ENCODE peak calls at places on chromosomes 13 and 19, in ten cellular contexts. One of them, this sample, is unnamed.

GRCh38 chr13:32555613-32556012 is 17.0 kb upstream of the N4BP2L2 start:
- DNase-seq in iris pigment epithelial cell: no peak
- DNase-seq in stimulated activated naive CD4-positive, alpha-beta T cell treated with Interleukin-2 at 50 U/mL for 16 hours: no peak
- DNase-seq in HEK293T: no peak
- DNase-seq in choroid plexus epithelial cell: no peak
- DNase-seq in CD4-positive, CD25-positive, alpha-beta regulatory T cell: no peak
- DNase-seq in BE2C: no peak
- DNase-seq in small intestine: no peak
- DNase-seq in caudate nucleus: no peak
- DNase-seq in stimulated activated CD4-positive, alpha-beta T cell treated with anti-CD3 and anti-CD28 coated beads, Interleukin-1b, Interleukin-23, amount 100 ng/mL, for 24 hours: no peak
- DNase-seq in this sample: no peak

GRCh38 chr19:2699413-2700142 is 2.9 kb downstream of the GNG7 start:
- DNase-seq in BE2C: no peak
- DNase-seq in stimulated activated CD4-positive, alpha-beta T cell treated with anti-CD3 and anti-CD28 coated beads, Interleukin-1b, Interleukin-23, amount 100 ng/mL, for 24 hours: no peak
- DNase-seq in CD4-positive, CD25-positive, alpha-beta regulatory T cell: no peak
- DNase-seq in small intestine: no peak
- DNase-seq in choroid plexus epithelial cell: no peak
- DNase-seq in iris pigment epithelial cell: no peak
- DNase-seq in caudate nucleus: no peak
- DNase-seq in stimulated activated naive CD4-positive, alpha-beta T cell treated with Interleukin-2 at 50 U/mL for 16 hours: no peak
- DNase-seq in HEK293T: no peak
- DNase-seq in this sample: no peak

GRCh38 chr13:51349016-51349415 is 9.5 kb downstream of the SERPINE3 start:
- DNase-seq in CD4-positive, CD25-positive, alpha-beta regulatory T cell: no peak
- DNase-seq in small intestine: no peak
- DNase-seq in stimulated activated CD4-positive, alpha-beta T cell treated with anti-CD3 and anti-CD28 coated beads, Interleukin-1b, Interleukin-23, amount 100 ng/mL, for 24 hours: no peak
- DNase-seq in caudate nucleus: no peak
- DNase-seq in iris pigment epithelial cell: no peak
- DNase-seq in choroid plexus epithelial cell: no peak
- DNase-seq in stimulated activated naive CD4-positive, alpha-beta T cell treated with Interleukin-2 at 50 U/mL for 16 hours: no peak
- DNase-seq in HEK293T: no peak
- DNase-seq in BE2C: no peak
- DNase-seq in this sample: no peak

GRCh38 chr19:20235156-20235555 is 68.1 kb downstream of the ZNF486 start:
- DNase-seq in caudate nucleus: no peak
- DNase-seq in small intestine: no peak
- DNase-seq in stimulated activated naive CD4-positive, alpha-beta T cell treated with Interleukin-2 at 50 U/mL for 16 hours: no peak
- DNase-seq in choroid plexus epithelial cell: no peak
- DNase-seq in iris pigment epithelial cell: no peak
- DNase-seq in HEK293T: no peak
- DNase-seq in stimulated activated CD4-positive, alpha-beta T cell treated with anti-CD3 and anti-CD28 coated beads, Interleukin-1b, Interleukin-23, amount 100 ng/mL, for 24 hours: no peak
- DNase-seq in CD4-positive, CD25-positive, alpha-beta regulatory T cell: no peak
- DNase-seq in BE2C: no peak
- DNase-seq in this sample: no peak

GRCh38 chr13:32645854-32646253 is 59.6 kb downstream of the PDS5B start:
- DNase-seq in stimulated activated CD4-positive, alpha-beta T cell treated with anti-CD3 and anti-CD28 coated beads, Interleukin-1b, Interleukin-23, amount 100 ng/mL, for 24 hours: no peak
- DNase-seq in iris pigment epithelial cell: no peak
- DNase-seq in HEK293T: no peak
- DNase-seq in caudate nucleus: no peak
- DNase-seq in CD4-positive, CD25-positive, alpha-beta regulatory T cell: peak; percentile 28
- DNase-seq in choroid plexus epithelial cell: no peak
- DNase-seq in stimulated activated naive CD4-positive, alpha-beta T cell treated with Interleukin-2 at 50 U/mL for 16 hours: peak; percentile 25
- DNase-seq in small intestine: no peak
- DNase-seq in BE2C: no peak
- DNase-seq in this sample: no peak

GRCh38 chr13:51801631-51802099 is 2.3 kb downstream of the DHRS12 start:
- DNase-seq in small intestine: peak; percentile 95
- DNase-seq in choroid plexus epithelial cell: no peak
- DNase-seq in stimulated activated naive CD4-positive, alpha-beta T cell treated with Interleukin-2 at 50 U/mL for 16 hours: no peak
- DNase-seq in iris pigment epithelial cell: no peak
- DNase-seq in caudate nucleus: peak; percentile 44
- DNase-seq in CD4-positive, CD25-positive, alpha-beta regulatory T cell: no peak
- DNase-seq in BE2C: no peak
- DNase-seq in stimulated activated CD4-positive, alpha-beta T cell treated with anti-CD3 and anti-CD28 coated beads, Interleukin-1b, Interleukin-23, amount 100 ng/mL, for 24 hours: no peak
- DNase-seq in HEK293T: no peak
- DNase-seq in this sample: no peak

GRCh38 chr13:34620073-34620858 is 321.8 kb upstream of the NBEA start:
- DNase-seq in CD4-positive, CD25-positive, alpha-beta regulatory T cell: no peak
- DNase-seq in BE2C: peak; percentile 27
- DNase-seq in iris pigment epithelial cell: no peak
- DNase-seq in choroid plexus epithelial cell: no peak
- DNase-seq in stimulated activated CD4-positive, alpha-beta T cell treated with anti-CD3 and anti-CD28 coated beads, Interleukin-1b, Interleukin-23, amount 100 ng/mL, for 24 hours: no peak
- DNase-seq in HEK293T: no peak
- DNase-seq in small intestine: no peak
- DNase-seq in caudate nucleus: no peak
- DNase-seq in stimulated activated naive CD4-positive, alpha-beta T cell treated with Interleukin-2 at 50 U/mL for 16 hours: no peak
- DNase-seq in this sample: peak; percentile 33

GRCh38 chr19:30076101-30076551 is 134.1 kb downstream of the URI1 start:
- DNase-seq in HEK293T: no peak
- DNase-seq in stimulated activated CD4-positive, alpha-beta T cell treated with anti-CD3 and anti-CD28 coated beads, Interleukin-1b, Interleukin-23, amount 100 ng/mL, for 24 hours: no peak
- DNase-seq in stimulated activated naive CD4-positive, alpha-beta T cell treated with Interleukin-2 at 50 U/mL for 16 hours: no peak
- DNase-seq in caudate nucleus: no peak
- DNase-seq in CD4-positive, CD25-positive, alpha-beta regulatory T cell: no peak
- DNase-seq in BE2C: no peak
- DNase-seq in iris pigment epithelial cell: no peak
- DNase-seq in choroid plexus epithelial cell: no peak
- DNase-seq in small intestine: no peak
- DNase-seq in this sample: no peak

GRCh38 chr19:30559446-30559845 is 187.3 kb downstream of the ZNF536 start:
- DNase-seq in stimulated activated naive CD4-positive, alpha-beta T cell treated with Interleukin-2 at 50 U/mL for 16 hours: no peak
- DNase-seq in CD4-positive, CD25-positive, alpha-beta regulatory T cell: no peak
- DNase-seq in small intestine: no peak
- DNase-seq in stimulated activated CD4-positive, alpha-beta T cell treated with anti-CD3 and anti-CD28 coated beads, Interleukin-1b, Interleukin-23, amount 100 ng/mL, for 24 hours: no peak
- DNase-seq in choroid plexus epithelial cell: no peak
- DNase-seq in BE2C: no peak
- DNase-seq in caudate nucleus: no peak
- DNase-seq in HEK293T: no peak
- DNase-seq in iris pigment epithelial cell: no peak
- DNase-seq in this sample: no peak

GRCh38 chr13:38888309-38888708 is 102.3 kb downstream of the STOML3 start:
- DNase-seq in stimulated activated naive CD4-positive, alpha-beta T cell treated with Interleukin-2 at 50 U/mL for 16 hours: no peak
- DNase-seq in caudate nucleus: no peak
- DNase-seq in choroid plexus epithelial cell: peak; percentile 52
- DNase-seq in HEK293T: no peak
- DNase-seq in CD4-positive, CD25-positive, alpha-beta regulatory T cell: no peak
- DNase-seq in iris pigment epithelial cell: peak; percentile 46
- DNase-seq in BE2C: no peak
- DNase-seq in stimulated activated CD4-positive, alpha-beta T cell treated with anti-CD3 and anti-CD28 coated beads, Interleukin-1b, Interleukin-23, amount 100 ng/mL, for 24 hours: no peak
- DNase-seq in small intestine: no peak
- DNase-seq in this sample: no peak

GRCh38 chr19:49155830-49156346 is 692 bp upstream of the HRC start:
- DNase-seq in iris pigment epithelial cell: no peak
- DNase-seq in BE2C: no peak
- DNase-seq in HEK293T: no peak
- DNase-seq in choroid plexus epithelial cell: no peak
- DNase-seq in stimulated activated naive CD4-positive, alpha-beta T cell treated with Interleukin-2 at 50 U/mL for 16 hours: no peak
- DNase-seq in CD4-positive, CD25-positive, alpha-beta regulatory T cell: no peak
- DNase-seq in small intestine: no peak
- DNase-seq in caudate nucleus: no peak
- DNase-seq in stimulated activated CD4-positive, alpha-beta T cell treated with anti-CD3 and anti-CD28 coated beads, Interleukin-1b, Interleukin-23, amount 100 ng/mL, for 24 hours: no peak
- DNase-seq in this sample: no peak

GRCh38 chr19:12837225-12837624 is 1.1 kb upstream of the MAST1 start:
- DNase-seq in stimulated activated CD4-positive, alpha-beta T cell treated with anti-CD3 and anti-CD28 coated beads, Interleukin-1b, Interleukin-23, amount 100 ng/mL, for 24 hours: no peak
- DNase-seq in small intestine: no peak
- DNase-seq in HEK293T: no peak
- DNase-seq in BE2C: no peak
- DNase-seq in CD4-positive, CD25-positive, alpha-beta regulatory T cell: no peak
- DNase-seq in choroid plexus epithelial cell: no peak
- DNase-seq in caudate nucleus: no peak
- DNase-seq in stimulated activated naive CD4-positive, alpha-beta T cell treated with Interleukin-2 at 50 U/mL for 16 hours: no peak
- DNase-seq in iris pigment epithelial cell: no peak
- DNase-seq in this sample: no peak

GRCh38 chr19:38734426-38735256 is 9.6 kb downstream of the CAPN12 start:
- DNase-seq in small intestine: peak; percentile 54
- DNase-seq in choroid plexus epithelial cell: peak; percentile 48
- DNase-seq in iris pigment epithelial cell: no peak
- DNase-seq in stimulated activated CD4-positive, alpha-beta T cell treated with anti-CD3 and anti-CD28 coated beads, Interleukin-1b, Interleukin-23, amount 100 ng/mL, for 24 hours: no peak
- DNase-seq in BE2C: no peak
- DNase-seq in HEK293T: no peak
- DNase-seq in stimulated activated naive CD4-positive, alpha-beta T cell treated with Interleukin-2 at 50 U/mL for 16 hours: peak; percentile 13
- DNase-seq in CD4-positive, CD25-positive, alpha-beta regulatory T cell: peak; percentile 79
- DNase-seq in caudate nucleus: no peak
- DNase-seq in this sample: no peak

GRCh38 chr13:22428188-22428828 is 752.5 kb upstream of the SGCG start:
- DNase-seq in iris pigment epithelial cell: no peak
- DNase-seq in small intestine: peak; percentile 1
- DNase-seq in stimulated activated CD4-positive, alpha-beta T cell treated with anti-CD3 and anti-CD28 coated beads, Interleukin-1b, Interleukin-23, amount 100 ng/mL, for 24 hours: no peak
- DNase-seq in HEK293T: no peak
- DNase-seq in caudate nucleus: no peak
- DNase-seq in stimulated activated naive CD4-positive, alpha-beta T cell treated with Interleukin-2 at 50 U/mL for 16 hours: no peak
- DNase-seq in BE2C: no peak
- DNase-seq in CD4-positive, CD25-positive, alpha-beta regulatory T cell: no peak
- DNase-seq in choroid plexus epithelial cell: no peak
- DNase-seq in this sample: no peak

GRCh38 chr13:29861694-29862110 is 11.3 kb upstream of the UBL3 start:
- DNase-seq in BE2C: no peak
- DNase-seq in caudate nucleus: no peak
- DNase-seq in CD4-positive, CD25-positive, alpha-beta regulatory T cell: no peak
- DNase-seq in stimulated activated naive CD4-positive, alpha-beta T cell treated with Interleukin-2 at 50 U/mL for 16 hours: no peak
- DNase-seq in small intestine: no peak
- DNase-seq in iris pigment epithelial cell: peak; percentile 80
- DNase-seq in choroid plexus epithelial cell: no peak
- DNase-seq in stimulated activated CD4-positive, alpha-beta T cell treated with anti-CD3 and anti-CD28 coated beads, Interleukin-1b, Interleukin-23, amount 100 ng/mL, for 24 hours: no peak
- DNase-seq in HEK293T: no peak
- DNase-seq in this sample: no peak

GRCh38 chr13:96431044-96431581 is 341.2 kb downstream of the HS6ST3 start:
- DNase-seq in HEK293T: peak; percentile 6
- DNase-seq in CD4-positive, CD25-positive, alpha-beta regulatory T cell: no peak
- DNase-seq in small intestine: no peak
- DNase-seq in stimulated activated CD4-positive, alpha-beta T cell treated with anti-CD3 and anti-CD28 coated beads, Interleukin-1b, Interleukin-23, amount 100 ng/mL, for 24 hours: no peak
- DNase-seq in BE2C: no peak
- DNase-seq in stimulated activated naive CD4-positive, alpha-beta T cell treated with Interleukin-2 at 50 U/mL for 16 hours: no peak
- DNase-seq in caudate nucleus: no peak
- DNase-seq in choroid plexus epithelial cell: no peak
- DNase-seq in iris pigment epithelial cell: no peak
- DNase-seq in this sample: no peak

GRCh38 chr19:58396691-58397532 is 1.5 kb downstream of the RNF225 start:
- DNase-seq in CD4-positive, CD25-positive, alpha-beta regulatory T cell: no peak
- DNase-seq in HEK293T: no peak
- DNase-seq in small intestine: no peak
- DNase-seq in BE2C: no peak
- DNase-seq in choroid plexus epithelial cell: no peak
- DNase-seq in iris pigment epithelial cell: no peak
- DNase-seq in stimulated activated CD4-positive, alpha-beta T cell treated with anti-CD3 and anti-CD28 coated beads, Interleukin-1b, Interleukin-23, amount 100 ng/mL, for 24 hours: no peak
- DNase-seq in caudate nucleus: no peak
- DNase-seq in stimulated activated naive CD4-positive, alpha-beta T cell treated with Interleukin-2 at 50 U/mL for 16 hours: no peak
- DNase-seq in this sample: no peak

GRCh38 chr13:37023871-37024270 is 23.3 kb downstream of the EXOSC8 start:
- DNase-seq in iris pigment epithelial cell: peak; percentile 88
- DNase-seq in choroid plexus epithelial cell: peak; percentile 64
- DNase-seq in CD4-positive, CD25-positive, alpha-beta regulatory T cell: no peak
- DNase-seq in BE2C: no peak
- DNase-seq in stimulated activated naive CD4-positive, alpha-beta T cell treated with Interleukin-2 at 50 U/mL for 16 hours: no peak
- DNase-seq in HEK293T: no peak
- DNase-seq in stimulated activated CD4-positive, alpha-beta T cell treated with anti-CD3 and anti-CD28 coated beads, Interleukin-1b, Interleukin-23, amount 100 ng/mL, for 24 hours: no peak
- DNase-seq in small intestine: no peak
- DNase-seq in caudate nucleus: no peak
- DNase-seq in this sample: no peak

GRCh38 chr19:10000171-10000826 is 10.0 kb downstream of the COL5A3 start:
- DNase-seq in iris pigment epithelial cell: peak; percentile 37
- DNase-seq in caudate nucleus: peak; percentile 19
- DNase-seq in HEK293T: peak; percentile 88
- DNase-seq in CD4-positive, CD25-positive, alpha-beta regulatory T cell: peak; percentile 65
- DNase-seq in stimulated activated naive CD4-positive, alpha-beta T cell treated with Interleukin-2 at 50 U/mL for 16 hours: peak; percentile 61
- DNase-seq in choroid plexus epithelial cell: peak; percentile 73
- DNase-seq in stimulated activated CD4-positive, alpha-beta T cell treated with anti-CD3 and anti-CD28 coated beads, Interleukin-1b, Interleukin-23, amount 100 ng/mL, for 24 hours: peak; percentile 55
- DNase-seq in BE2C: peak; percentile 80
- DNase-seq in small intestine: peak; percentile 48
- DNase-seq in this sample: peak; percentile 88

GRCh38 chr19:58279042-58279924 is 528 bp downstream of the ZNF8 start:
- DNase-seq in small intestine: peak; percentile 75
- DNase-seq in caudate nucleus: peak; percentile 67
- DNase-seq in CD4-positive, CD25-positive, alpha-beta regulatory T cell: peak; percentile 32
- DNase-seq in BE2C: peak; percentile 97
- DNase-seq in stimulated activated CD4-positive, alpha-beta T cell treated with anti-CD3 and anti-CD28 coated beads, Interleukin-1b, Interleukin-23, amount 100 ng/mL, for 24 hours: peak; percentile 13
- DNase-seq in choroid plexus epithelial cell: peak; percentile 80
- DNase-seq in iris pigment epithelial cell: peak; percentile 75
- DNase-seq in HEK293T: peak; percentile 66
- DNase-seq in stimulated activated naive CD4-positive, alpha-beta T cell treated with Interleukin-2 at 50 U/mL for 16 hours: peak; percentile 30
- DNase-seq in this sample: peak; percentile 82

GRCh38 chr13:62168891-62169290 is 753.2 kb upstream of the PCDH20 start:
- DNase-seq in HEK293T: no peak
- DNase-seq in small intestine: no peak
- DNase-seq in BE2C: no peak
- DNase-seq in caudate nucleus: no peak
- DNase-seq in stimulated activated CD4-positive, alpha-beta T cell treated with anti-CD3 and anti-CD28 coated beads, Interleukin-1b, Interleukin-23, amount 100 ng/mL, for 24 hours: no peak
- DNase-seq in choroid plexus epithelial cell: no peak
- DNase-seq in CD4-positive, CD25-positive, alpha-beta regulatory T cell: no peak
- DNase-seq in stimulated activated naive CD4-positive, alpha-beta T cell treated with Interleukin-2 at 50 U/mL for 16 hours: no peak
- DNase-seq in iris pigment epithelial cell: no peak
- DNase-seq in this sample: peak; percentile 11

GRCh38 chr19:16470911-16471811 is 609 bp downstream of the EPS15L1 start:
- DNase-seq in CD4-positive, CD25-positive, alpha-beta regulatory T cell: peak; percentile 56
- DNase-seq in iris pigment epithelial cell: peak; percentile 71
- DNase-seq in small intestine: peak; percentile 30
- DNase-seq in stimulated activated naive CD4-positive, alpha-beta T cell treated with Interleukin-2 at 50 U/mL for 16 hours: peak; percentile 33
- DNase-seq in HEK293T: no peak
- DNase-seq in choroid plexus epithelial cell: peak; percentile 71
- DNase-seq in stimulated activated CD4-positive, alpha-beta T cell treated with anti-CD3 and anti-CD28 coated beads, Interleukin-1b, Interleukin-23, amount 100 ng/mL, for 24 hours: no peak
- DNase-seq in BE2C: peak; percentile 24
- DNase-seq in caudate nucleus: no peak
- DNase-seq in this sample: peak; percentile 53

GRCh38 chr13:49248433-49249002 is 793 bp downstream of the CDADC1 start:
- DNase-seq in stimulated activated CD4-positive, alpha-beta T cell treated with anti-CD3 and anti-CD28 coated beads, Interleukin-1b, Interleukin-23, amount 100 ng/mL, for 24 hours: peak; percentile 0
- DNase-seq in iris pigment epithelial cell: peak; percentile 60
- DNase-seq in caudate nucleus: no peak
- DNase-seq in stimulated activated naive CD4-positive, alpha-beta T cell treated with Interleukin-2 at 50 U/mL for 16 hours: no peak
- DNase-seq in HEK293T: peak; percentile 15
- DNase-seq in BE2C: no peak
- DNase-seq in small intestine: no peak
- DNase-seq in choroid plexus epithelial cell: peak; percentile 54
- DNase-seq in CD4-positive, CD25-positive, alpha-beta regulatory T cell: peak; percentile 52
- DNase-seq in this sample: peak; percentile 36

GRCh38 chr13:111049791-111050538 is 65.1 kb upstream of the ARHGEF7 start:
- DNase-seq in small intestine: peak; percentile 15
- DNase-seq in BE2C: no peak
- DNase-seq in choroid plexus epithelial cell: peak; percentile 44
- DNase-seq in CD4-positive, CD25-positive, alpha-beta regulatory T cell: peak; percentile 16
- DNase-seq in HEK293T: no peak
- DNase-seq in iris pigment epithelial cell: no peak
- DNase-seq in stimulated activated naive CD4-positive, alpha-beta T cell treated with Interleukin-2 at 50 U/mL for 16 hours: no peak
- DNase-seq in caudate nucleus: no peak
- DNase-seq in stimulated activated CD4-positive, alpha-beta T cell treated with anti-CD3 and anti-CD28 coated beads, Interleukin-1b, Interleukin-23, amount 100 ng/mL, for 24 hours: no peak
- DNase-seq in this sample: no peak

GRCh38 chr19:5828661-5829566 is 10.6 kb downstream of the FUT6 start:
- DNase-seq in HEK293T: peak; percentile 70
- DNase-seq in small intestine: no peak
- DNase-seq in stimulated activated naive CD4-positive, alpha-beta T cell treated with Interleukin-2 at 50 U/mL for 16 hours: no peak
- DNase-seq in stimulated activated CD4-positive, alpha-beta T cell treated with anti-CD3 and anti-CD28 coated beads, Interleukin-1b, Interleukin-23, amount 100 ng/mL, for 24 hours: no peak
- DNase-seq in iris pigment epithelial cell: peak; percentile 10
- DNase-seq in CD4-positive, CD25-positive, alpha-beta regulatory T cell: peak; percentile 8
- DNase-seq in BE2C: peak; percentile 94
- DNase-seq in choroid plexus epithelial cell: peak; percentile 36
- DNase-seq in caudate nucleus: no peak
- DNase-seq in this sample: peak; percentile 82

GRCh38 chr13:51681037-51681678 is 96.9 kb downstream of the WDFY2 start:
- DNase-seq in caudate nucleus: no peak
- DNase-seq in stimulated activated naive CD4-positive, alpha-beta T cell treated with Interleukin-2 at 50 U/mL for 16 hours: no peak
- DNase-seq in BE2C: no peak
- DNase-seq in CD4-positive, CD25-positive, alpha-beta regulatory T cell: peak; percentile 26
- DNase-seq in stimulated activated CD4-positive, alpha-beta T cell treated with anti-CD3 and anti-CD28 coated beads, Interleukin-1b, Interleukin-23, amount 100 ng/mL, for 24 hours: no peak
- DNase-seq in iris pigment epithelial cell: peak; percentile 91
- DNase-seq in HEK293T: no peak
- DNase-seq in choroid plexus epithelial cell: peak; percentile 77
- DNase-seq in small intestine: no peak
- DNase-seq in this sample: no peak

GRCh38 chr19:33278023-33278402 is 24.3 kb downstream of the CEBPA start:
- DNase-seq in caudate nucleus: no peak
- DNase-seq in stimulated activated naive CD4-positive, alpha-beta T cell treated with Interleukin-2 at 50 U/mL for 16 hours: no peak
- DNase-seq in iris pigment epithelial cell: no peak
- DNase-seq in BE2C: no peak
- DNase-seq in small intestine: no peak
- DNase-seq in CD4-positive, CD25-positive, alpha-beta regulatory T cell: no peak
- DNase-seq in stimulated activated CD4-positive, alpha-beta T cell treated with anti-CD3 and anti-CD28 coated beads, Interleukin-1b, Interleukin-23, amount 100 ng/mL, for 24 hours: no peak
- DNase-seq in choroid plexus epithelial cell: no peak
- DNase-seq in HEK293T: no peak
- DNase-seq in this sample: no peak

GRCh38 chr19:36059180-36059910 is 4.6 kb downstream of the WDR62 start:
- DNase-seq in BE2C: no peak
- DNase-seq in small intestine: no peak
- DNase-seq in HEK293T: no peak
- DNase-seq in choroid plexus epithelial cell: no peak
- DNase-seq in iris pigment epithelial cell: no peak
- DNase-seq in caudate nucleus: no peak
- DNase-seq in stimulated activated CD4-positive, alpha-beta T cell treated with anti-CD3 and anti-CD28 coated beads, Interleukin-1b, Interleukin-23, amount 100 ng/mL, for 24 hours: no peak
- DNase-seq in CD4-positive, CD25-positive, alpha-beta regulatory T cell: no peak
- DNase-seq in stimulated activated naive CD4-positive, alpha-beta T cell treated with Interleukin-2 at 50 U/mL for 16 hours: no peak
- DNase-seq in this sample: peak; percentile 67

This sample was measured in D341Med.